ENCODE peak calls at places on chromosomes 2 and 18, in nine cellular contexts. V is progenitor cell of endocrine pancreas; W is NCI-H69; D is neuronal stem cell; E is activated naive CD8-positive, alpha-beta T cell treated with anti-CD3 and anti-CD28 coated beads for 36 hours; B is bronchial epithelial cell; Q is T47D; C is testis; A is HTR-8/SVneo. M is an unnamed sample.

GRCh38 chr2:19351914-19352697 is 6.3 kb downstream of the OSR1 start:
- DNase-seq in E (no peak), Q (no peak), A (no peak), B (no peak), D (no peak), V (no peak), W (no peak), C (no peak), M (no peak)

GRCh38 chr18:48785686-48786470 is 164.9 kb downstream of the SMAD7 start:
- DNase-seq in V (no peak), W (no peak), C (no peak), D (no peak), Q (no peak), E (no peak), B (no peak), A (no peak), M (no peak)

GRCh38 chr18:28175047-28175929 is 1.6 kb downstream of the CDH2 start:
- DNase-seq in A (peak), Q (no peak), C (peak), E (no peak), V (peak), B (no peak), D (peak), W (peak), M (no peak)

GRCh38 chr2:218221015-218221414 is 4.0 kb downstream of the ARPC2 start:
- DNase-seq in B (no peak), Q (no peak), E (no peak), V (no peak), A (no peak), D (no peak), C (no peak), W (no peak), M (no peak)

GRCh38 chr18:36633961-36634412 is 194.8 kb downstream of the TPGS2 start:
- DNase-seq in E (no peak), V (no peak), A (no peak), Q (no peak), W (peak), D (no peak), C (no peak), B (peak), M (no peak)

GRCh38 chr2:209376686-209377085 is 47.2 kb upstream of the MAP2 start:
- DNase-seq in Q (no peak), B (no peak), V (no peak), W (no peak), D (no peak), E (no peak), C (no peak), A (no peak), M (no peak)

GRCh38 chr2:42064417-42064942 is 16.7 kb downstream of the PKDCC start:
- DNase-seq in E (no peak), W (no peak), B (no peak), A (no peak), C (no peak), D (no peak), V (no peak), Q (no peak), M (no peak)

GRCh38 chr2:18971628-18972027 is 382.3 kb upstream of the NT5C1B start:
- DNase-seq in B (peak), V (no peak), A (no peak), C (no peak), W (no peak), Q (no peak), D (no peak), E (no peak), M (no peak)

GRCh38 chr2:28370355-28370754 is 22.3 kb upstream of the FOSL2 start:
- DNase-seq in D (no peak), Q (no peak), B (peak), E (no peak), V (no peak), A (no peak), C (no peak), W (no peak), M (no peak)

GRCh38 chr2:239793851-239794250 is 231.3 kb downstream of the NDUFA10 start:
- DNase-seq in A (no peak), C (no peak), V (no peak), D (no peak), W (no peak), E (no peak), Q (no peak), B (no peak), M (no peak)

GRCh38 chr2:233331536-233331935 is 22.8 kb upstream of the DGKD start:
- DNase-seq in E (peak), D (no peak), A (no peak), Q (no peak), B (no peak), V (no peak), C (peak), W (no peak), M (no peak)

GRCh38 chr2:41994177-41994576 is 53.6 kb upstream of the PKDCC start:
- DNase-seq in Q (no peak), A (no peak), W (no peak), V (no peak), E (no peak), C (no peak), B (no peak), D (no peak), M (no peak)

GRCh38 chr2:96110621-96111256 is 5.6 kb downstream of the ADRA2B start:
- DNase-seq in V (no peak), E (no peak), A (no peak), W (peak), C (no peak), B (no peak), D (no peak), Q (no peak), M (no peak)

GRCh38 chr2:10497797-10498251 is 49.7 kb upstream of the ODC1 start:
- DNase-seq in V (no peak), D (no peak), Q (no peak), E (peak), W (peak), C (no peak), B (peak), A (peak), M (peak)

GRCh38 chr2:37323770-37324535 is 680 bp downstream of the PRKD3 start:
- DNase-seq in V (no peak), Q (no peak), W (peak), B (peak), D (peak), E (peak), C (peak), A (peak), M (no peak)

GRCh38 chr18:75156831-75157230 is 52.1 kb downstream of the PTGR3 start:
- DNase-seq in D (no peak), W (no peak), V (no peak), Q (no peak), C (no peak), A (no peak), E (no peak), B (no peak), M (no peak)

GRCh38 chr2:212021947-212022346 is 516.7 kb downstream of the ERBB4 start:
- DNase-seq in E (no peak), V (no peak), B (peak), Q (no peak), D (no peak), A (no peak), W (no peak), C (no peak), M (no peak)

GRCh38 chr2:127901339-127902072 is 15.8 kb upstream of the AMMECR1L start:
- DNase-seq in E (no peak), Q (no peak), C (peak), V (no peak), D (no peak), A (no peak), W (no peak), B (no peak), M (no peak)

GRCh38 chr2:232437130-232437620 is 18.8 kb upstream of the ALPI start:
- DNase-seq in V (no peak), B (no peak), E (no peak), C (no peak), D (no peak), W (no peak), A (no peak), Q (no peak), M (no peak)

GRCh38 chr2:216426938-216427337 is 14.7 kb downstream of the SMARCAL1 start:
- DNase-seq in B (peak), E (no peak), D (no peak), W (no peak), Q (no peak), C (no peak), V (no peak), A (peak), M (no peak)

GRCh38 chr2:239544141-239544800 is 143.5 kb upstream of the HDAC4 start:
- DNase-seq in D (no peak), E (no peak), W (no peak), B (no peak), A (no peak), V (no peak), Q (no peak), C (no peak), M (no peak)

GRCh38 chr2:130744287-130745117 is 10.8 kb upstream of the AMER3 start:
- DNase-seq in B (no peak), A (no peak), W (peak), E (no peak), D (no peak), Q (no peak), C (no peak), V (no peak), M (no peak)

GRCh38 chr2:29376541-29376940 is 261.3 kb downstream of the CLIP4 start:
- DNase-seq in W (no peak), A (no peak), D (no peak), V (no peak), E (no peak), C (no peak), B (no peak), Q (no peak), M (no peak)

GRCh38 chr2:121185571-121186074 is 99.4 kb downstream of the TFCP2L1 start:
- DNase-seq in C (no peak), V (no peak), Q (no peak), B (peak), W (peak), A (no peak), E (no peak), D (no peak), M (peak)

GRCh38 chr18:59067873-59068272 is 71.8 kb upstream of the SEC11C start:
- DNase-seq in Q (no peak), W (peak), E (no peak), V (no peak), B (peak), C (peak), D (no peak), A (no peak), M (no peak)

GRCh38 chr2:40554665-40555294 is 102.9 kb upstream of the SLC8A1 start:
- DNase-seq in D (peak), V (peak), Q (no peak), A (peak), E (peak), C (peak), W (peak), B (peak), M (peak)

GRCh38 chr2:190804182-190804795 is 76.3 kb upstream of the GLS start:
- DNase-seq in D (peak), Q (no peak), C (no peak), E (no peak), W (peak), B (peak), A (no peak), V (no peak), M (no peak)

GRCh38 chr2:11250400-11251277 is 93.8 kb downstream of the ROCK2 start:
- DNase-seq in A (no peak), B (peak), V (no peak), D (no peak), Q (no peak), W (no peak), E (no peak), C (no peak), M (no peak)

GRCh38 chr18:12435867-12436266 is 28.1 kb downstream of the PRELID3A start:
- DNase-seq in V (no peak), E (no peak), B (no peak), A (no peak), D (no peak), W (no peak), C (no peak), Q (no peak), M (no peak)

GRCh38 chr2:172434821-172435607 is 7.6 kb downstream of the ITGA6 start:
- DNase-seq in A (no peak), V (no peak), E (peak), D (no peak), C (no peak), Q (no peak), B (no peak), W (no peak), M (no peak)

GRCh38 chr2:101277111-101277510 is 24.4 kb downstream of the CNOT11 start:
- DNase-seq in V (no peak), E (no peak), B (peak), Q (no peak), C (no peak), D (no peak), W (no peak), A (no peak), M (no peak)

GRCh38 chr18:49560277-49561126 is 1.4 kb upstream of the LIPG start:
- DNase-seq in Q (no peak), W (peak), A (no peak), D (no peak), C (peak), V (peak), B (no peak), E (peak), M (no peak)

GRCh38 chr2:209097168-209097567 is 326.7 kb upstream of the MAP2 start:
- DNase-seq in A (no peak), Q (no peak), W (no peak), B (no peak), E (no peak), V (no peak), D (no peak), C (no peak), M (no peak)

GRCh38 chr2:32423536-32423935 is 66.7 kb downstream of the BIRC6 start:
- DNase-seq in Q (no peak), A (no peak), V (no peak), D (no peak), E (no peak), B (no peak), C (no peak), W (no peak), M (no peak)

GRCh38 chr2:197011777-197012641 is 85.5 kb upstream of the PGAP1 start:
- DNase-seq in B (peak), A (peak), D (no peak), W (peak), Q (peak), C (peak), V (no peak), E (no peak), M (no peak)

GRCh38 chr2:230944804-230945372 is 19.8 kb upstream of the GPR55 start:
- DNase-seq in E (no peak), A (no peak), D (no peak), Q (no peak), W (no peak), B (no peak), V (no peak), C (no peak), M (no peak)